ENCODE peak calls at places on chromosomes 4 and X, in five cellular contexts. One of them, this sample, is unnamed.

GRCh38 chr4:19213388-19213787 is 1038.3 kb upstream of the SLIT2 start:
- DNase-seq in OCI-LY7: no peak
- DNase-seq in tibial artery: no peak
- DNase-seq in IMR-90: peak
- DNase-seq in GM23338: no peak
- DNase-seq in this sample: no peak

GRCh38 chr4:25131925-25132324 is 28.3 kb downstream of the SEPSECS start:
- DNase-seq in OCI-LY7: no peak
- DNase-seq in IMR-90: no peak
- DNase-seq in GM23338: peak
- DNase-seq in tibial artery: no peak
- DNase-seq in this sample: no peak

GRCh38 chrX:22395372-22395771 is 122.7 kb downstream of the CBLL2 start:
- DNase-seq in OCI-LY7: no peak
- DNase-seq in GM23338: no peak
- DNase-seq in tibial artery: no peak
- DNase-seq in IMR-90: peak
- DNase-seq in this sample: no peak

GRCh38 chr4:81432825-81433224 is 38.9 kb downstream of the RASGEF1B start:
- DNase-seq in tibial artery: no peak
- DNase-seq in IMR-90: no peak
- DNase-seq in OCI-LY7: no peak
- DNase-seq in GM23338: no peak
- DNase-seq in this sample: no peak

GRCh38 chr4:76449824-76450223 is 14.8 kb downstream of the SHROOM3 start:
- DNase-seq in IMR-90: no peak
- DNase-seq in OCI-LY7: no peak
- DNase-seq in GM23338: peak
- DNase-seq in tibial artery: no peak
- DNase-seq in this sample: no peak

GRCh38 chr4:147408189-147408588 is 72.7 kb upstream of the EDNRA start:
- DNase-seq in GM23338: no peak
- DNase-seq in tibial artery: no peak
- DNase-seq in IMR-90: no peak
- DNase-seq in OCI-LY7: no peak
- DNase-seq in this sample: no peak

GRCh38 chr4:32830160-32830559 is 2110.0 kb downstream of the PCDH7 start:
- DNase-seq in IMR-90: no peak
- DNase-seq in tibial artery: no peak
- DNase-seq in OCI-LY7: no peak
- DNase-seq in GM23338: no peak
- DNase-seq in this sample: no peak

GRCh38 chrX:105882581-105883275 is 60.4 kb downstream of the NRK start:
- DNase-seq in GM23338: no peak
- DNase-seq in IMR-90: peak
- DNase-seq in tibial artery: no peak
- DNase-seq in OCI-LY7: no peak
- DNase-seq in this sample: no peak

GRCh38 chr4:143524211-143524610 is 10.7 kb downstream of the SMARCA5 start:
- DNase-seq in IMR-90: no peak
- DNase-seq in OCI-LY7: no peak
- DNase-seq in GM23338: no peak
- DNase-seq in tibial artery: no peak
- DNase-seq in this sample: no peak

GRCh38 chr4:176792348-176793059 is at the start of gene VEGFC:
- DNase-seq in IMR-90: peak
- DNase-seq in OCI-LY7: no peak
- DNase-seq in GM23338: peak
- DNase-seq in tibial artery: peak
- DNase-seq in this sample: peak

GRCh38 chrX:150449313-150449712 is 86.2 kb downstream of the MAMLD1 start:
- DNase-seq in OCI-LY7: no peak
- DNase-seq in GM23338: peak
- DNase-seq in IMR-90: no peak
- DNase-seq in tibial artery: no peak
- DNase-seq in this sample: no peak

GRCh38 chr4:110190249-110190648 is 8.2 kb downstream of the ELOVL6 start:
- DNase-seq in IMR-90: no peak
- DNase-seq in tibial artery: no peak
- DNase-seq in GM23338: no peak
- DNase-seq in OCI-LY7: no peak
- DNase-seq in this sample: no peak

GRCh38 chr4:139886798-139887197 is 221.2 kb downstream of the MGST2 start:
- DNase-seq in tibial artery: no peak
- DNase-seq in OCI-LY7: no peak
- DNase-seq in IMR-90: no peak
- DNase-seq in GM23338: no peak
- DNase-seq in this sample: no peak

GRCh38 chrX:43693602-43694406 is 37.7 kb downstream of the MAOA start:
- DNase-seq in IMR-90: no peak
- DNase-seq in tibial artery: no peak
- DNase-seq in OCI-LY7: no peak
- DNase-seq in GM23338: no peak
- DNase-seq in this sample: no peak

GRCh38 chrX:121221321-121221977 is 174.0 kb downstream of the GLUD2 start:
- DNase-seq in OCI-LY7: no peak
- DNase-seq in IMR-90: no peak
- DNase-seq in GM23338: no peak
- DNase-seq in tibial artery: no peak
- DNase-seq in this sample: no peak

GRCh38 chr4:931960-932712 is at the start of the genes GAK and TMEM175:
- DNase-seq in OCI-LY7: peak
- DNase-seq in IMR-90: peak
- DNase-seq in GM23338: peak
- DNase-seq in tibial artery: peak
- DNase-seq in this sample: peak
- TF ChIP-seq CTCF in OCI-LY7: no peak
- TF ChIP-seq CTCF in IMR-90: no peak
- TF ChIP-seq CTCF in GM23338: no peak
- TF ChIP-seq CTCF in tibial artery: peak
- TF ChIP-seq CTCF in this sample: no peak

DNA sequence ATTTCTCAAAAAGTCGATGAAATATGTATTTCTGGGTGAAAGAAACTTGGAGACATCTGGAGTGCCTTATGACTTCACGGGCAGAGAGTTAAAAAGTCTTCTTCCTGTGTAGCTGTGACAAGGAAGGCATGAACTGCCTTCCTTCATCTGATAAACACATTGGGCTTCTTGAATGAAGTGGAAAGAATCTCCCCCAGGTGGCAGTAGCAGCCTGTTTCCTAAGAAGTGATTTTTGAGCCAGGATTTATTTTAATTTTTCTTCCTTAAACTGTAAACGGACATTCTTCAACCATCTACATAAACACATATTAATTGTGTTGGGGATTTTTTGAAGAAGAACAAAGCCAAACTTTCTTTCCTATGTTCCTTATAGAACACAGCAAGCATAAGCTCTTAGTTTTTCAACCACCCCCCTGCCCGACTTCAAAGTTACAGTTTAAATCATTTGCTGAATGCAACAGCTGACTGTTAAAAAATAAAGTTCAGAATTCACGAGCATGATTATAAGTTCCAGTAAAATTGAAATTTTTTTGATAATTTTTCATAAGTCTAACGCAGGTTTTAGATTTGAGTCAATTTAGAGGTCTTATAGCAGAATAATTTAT is 980 bp upstream of the GIMD1 start:
- DNase-seq in OCI-LY7: peak
- DNase-seq in GM23338: peak
- DNase-seq in IMR-90: peak
- DNase-seq in tibial artery: no peak
- DNase-seq in this sample: no peak
- H3K4me3 ChIP-seq in OCI-LY7: no peak
- H3K4me3 ChIP-seq in GM23338: no peak
- H3K4me3 ChIP-seq in IMR-90: no peak
- H3K4me3 ChIP-seq in tibial artery: no peak
- H3K4me3 ChIP-seq in this sample: no peak

DNA sequence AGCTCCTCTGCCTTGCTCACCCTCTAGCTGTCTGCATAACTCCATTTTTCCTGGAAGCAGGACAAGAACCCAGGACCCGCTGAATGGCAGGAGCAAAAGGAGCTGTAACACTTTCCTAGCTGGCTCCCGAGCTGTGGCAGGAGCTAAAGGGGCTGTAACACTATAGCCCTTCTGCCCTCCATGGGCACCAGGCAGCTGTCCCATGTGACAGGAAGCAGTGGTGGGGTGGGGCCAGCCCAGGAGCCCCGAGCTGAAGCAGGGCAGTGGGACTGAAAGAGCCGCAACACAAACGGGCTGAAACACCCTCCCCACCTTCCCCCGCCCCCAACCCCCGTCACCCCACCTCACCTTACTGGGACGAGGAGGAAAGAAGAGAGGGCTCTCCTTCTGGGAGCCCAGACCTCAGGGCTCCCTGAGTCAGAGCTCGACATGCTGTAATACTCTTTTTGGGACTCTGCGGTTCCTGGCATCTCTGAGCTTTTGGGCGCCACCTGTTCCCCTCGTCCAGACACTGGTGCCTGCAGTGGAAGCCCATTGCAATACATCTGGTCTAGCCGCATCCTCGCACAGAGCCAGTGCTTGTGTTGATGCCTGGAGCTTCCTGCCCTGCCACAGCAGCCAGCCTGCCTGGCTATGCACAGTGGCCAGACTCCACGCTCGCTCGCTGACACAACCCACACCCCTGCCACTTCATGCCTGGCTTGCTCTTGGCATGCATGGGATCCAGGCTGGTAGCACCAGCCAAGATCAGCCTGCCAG is 39.4 kb downstream of the PPM1K start:
- DNase-seq in tibial artery: peak
- DNase-seq in GM23338: peak
- DNase-seq in OCI-LY7: peak
- DNase-seq in IMR-90: no peak
- DNase-seq in this sample: no peak
- H3K27ac ChIP-seq in tibial artery: no peak
- H3K27ac ChIP-seq in GM23338: no peak
- H3K27ac ChIP-seq in OCI-LY7: no peak
- H3K27ac ChIP-seq in IMR-90: no peak
- H3K27ac ChIP-seq in this sample: no peak

GRCh38 chrX:102651968-102652744 is 873 bp downstream of the GPRASP1 start:
- DNase-seq in tibial artery: peak
- DNase-seq in IMR-90: peak
- DNase-seq in OCI-LY7: no peak
- DNase-seq in GM23338: peak
- DNase-seq in this sample: no peak
- TF ChIP-seq CTCF in tibial artery: peak
- TF ChIP-seq CTCF in IMR-90: peak
- TF ChIP-seq CTCF in OCI-LY7: peak
- TF ChIP-seq CTCF in GM23338: peak
- TF ChIP-seq CTCF in this sample: peak

GRCh38 chr4:145698507-145698906 is 18.6 kb downstream of the C4orf51 start:
- DNase-seq in IMR-90: no peak
- DNase-seq in OCI-LY7: no peak
- DNase-seq in tibial artery: no peak
- DNase-seq in GM23338: no peak
- DNase-seq in this sample: no peak
- H3K4me3 ChIP-seq in IMR-90: no peak
- H3K4me3 ChIP-seq in OCI-LY7: no peak
- H3K4me3 ChIP-seq in tibial artery: no peak
- H3K4me3 ChIP-seq in GM23338: no peak
- H3K4me3 ChIP-seq in this sample: no peak

GRCh38 chr4:167248271-167248670 is 14.0 kb upstream of the SPOCK3 start:
- DNase-seq in GM23338: no peak
- DNase-seq in IMR-90: no peak
- DNase-seq in OCI-LY7: no peak
- DNase-seq in tibial artery: no peak
- DNase-seq in this sample: no peak
- H3K27ac ChIP-seq in GM23338: no peak
- H3K27ac ChIP-seq in IMR-90: no peak
- H3K27ac ChIP-seq in OCI-LY7: no peak
- H3K27ac ChIP-seq in tibial artery: no peak
- H3K27ac ChIP-seq in this sample: no peak

DNA sequence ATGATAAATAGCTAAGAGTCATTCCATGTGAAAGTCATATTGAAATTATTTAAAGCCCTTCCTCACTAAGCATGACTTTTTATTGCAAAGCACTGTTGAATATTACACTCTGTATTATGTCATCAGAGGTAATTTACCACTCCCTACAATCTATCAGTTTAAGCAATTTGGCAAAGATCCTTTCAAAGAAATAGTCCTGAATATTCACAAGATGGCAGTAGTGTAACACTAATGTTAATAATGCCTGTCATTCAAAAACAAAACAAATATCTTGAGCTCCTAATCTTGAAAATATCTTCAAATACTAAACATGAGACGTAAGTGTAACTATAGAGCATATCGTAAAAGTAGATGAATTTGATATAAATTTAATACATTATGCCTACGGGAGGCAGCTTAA is 208.6 kb upstream of the TECRL start:
- DNase-seq in GM23338: peak
- DNase-seq in OCI-LY7: no peak
- DNase-seq in tibial artery: no peak
- DNase-seq in IMR-90: no peak
- DNase-seq in this sample: no peak
- TF ChIP-seq CTCF in GM23338: peak
- TF ChIP-seq CTCF in OCI-LY7: no peak
- TF ChIP-seq CTCF in tibial artery: no peak
- TF ChIP-seq CTCF in IMR-90: no peak
- TF ChIP-seq CTCF in this sample: peak

DNA sequence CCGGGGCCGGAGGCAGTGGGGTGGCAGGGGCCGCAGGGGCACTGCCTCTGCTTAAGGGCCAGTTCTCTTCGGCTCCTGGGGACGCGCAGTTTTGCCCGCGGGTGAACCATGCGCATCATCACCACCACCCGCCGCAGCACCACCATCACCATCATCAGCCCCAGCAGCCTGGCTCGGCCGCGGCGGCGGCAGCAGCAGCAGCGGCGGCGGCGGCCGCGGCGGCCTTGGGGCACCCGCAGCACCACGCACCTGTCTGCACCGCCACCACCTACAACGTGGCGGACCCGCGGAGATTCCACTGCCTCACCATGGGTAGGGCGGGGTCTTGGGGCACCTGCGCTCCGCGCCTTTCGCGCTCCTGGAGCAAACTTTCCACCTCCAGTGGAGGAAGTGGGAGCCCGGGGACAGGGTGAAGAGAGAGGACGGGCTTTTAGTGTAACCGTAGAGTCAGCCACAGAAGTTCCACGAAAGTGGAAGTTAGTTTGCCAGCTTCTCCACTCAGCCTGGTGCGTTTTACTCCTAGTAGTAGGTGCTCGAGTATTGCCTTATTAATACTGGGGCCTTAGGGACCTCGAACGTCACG is 735 bp downstream of the GSX2 start:
- DNase-seq in OCI-LY7: no peak
- DNase-seq in IMR-90: no peak
- DNase-seq in GM23338: peak
- DNase-seq in tibial artery: no peak
- DNase-seq in this sample: no peak
- H3K4me3 ChIP-seq in OCI-LY7: no peak
- H3K4me3 ChIP-seq in IMR-90: peak
- H3K4me3 ChIP-seq in GM23338: peak
- H3K4me3 ChIP-seq in tibial artery: peak
- H3K4me3 ChIP-seq in this sample: peak

GRCh38 chr4:38387819-38388218 is 276.2 kb upstream of the KLF3 start:
- DNase-seq in IMR-90: no peak
- DNase-seq in tibial artery: no peak
- DNase-seq in OCI-LY7: no peak
- DNase-seq in GM23338: no peak
- DNase-seq in this sample: no peak
- H3K27ac ChIP-seq in IMR-90: no peak
- H3K27ac ChIP-seq in tibial artery: no peak
- H3K27ac ChIP-seq in OCI-LY7: no peak
- H3K27ac ChIP-seq in GM23338: no peak
- H3K27ac ChIP-seq in this sample: no peak